ENCODE peak calls at places on chromosomes 16 and 17, in five cellular contexts. M, V, X, W and O are unnamed samples.

GRCh38 chr17:39235555-39236221 is 9.9 kb upstream of the STAC2 start:
- DNase-seq in M (peak; percentile 84), V (no peak), X (peak; percentile 54), W (peak; percentile 11), O (peak; percentile 77)

GRCh38 chr16:84806256-84806889 is 13.4 kb upstream of the CRISPLD2 start:
- DNase-seq in M (no peak), V (peak; percentile 53), X (peak; percentile 90), W (no peak), O (peak; percentile 69)

GRCh38 chr17:75524971-75525805 is at the start of gene LLGL2:
- DNase-seq in M (peak; percentile 98), V (peak; percentile 75), X (no peak), W (peak; percentile 67), O (peak; percentile 94)

GRCh38 chr17:5200360-5200759 is 8.7 kb upstream of the ZNF594 start:
- DNase-seq in M (peak; percentile 39), V (no peak), X (no peak), W (no peak), O (no peak)

GRCh38 chr17:57672205-57672632 is 72.9 kb downstream of the CCDC182 start:
- DNase-seq in M (no peak), V (no peak), X (peak; percentile 70), W (no peak), O (no peak)

GRCh38 chr16:11597268-11597690 is 10.6 kb upstream of the LITAF start:
- DNase-seq in M (no peak), V (no peak), X (no peak), W (no peak), O (no peak)

GRCh38 chr16:12680531-12680930 is 123.2 kb downstream of the CPPED1 start:
- DNase-seq in M (no peak), V (no peak), X (no peak), W (no peak), O (no peak)

GRCh38 chr17:45740553-45741330 is 43.4 kb upstream of the CRHR1 start:
- DNase-seq in M (peak; percentile 50), V (no peak), X (peak; percentile 9), W (peak; percentile 6), O (peak; percentile 40)

GRCh38 chr17:34252138-34252889 is 2.8 kb upstream of the CCL2 start:
- DNase-seq in M (peak; percentile 33), V (peak; percentile 95), X (peak; percentile 85), W (no peak), O (peak; percentile 51)

GRCh38 chr17:74413491-74413890 is 18.4 kb upstream of the GPRC5C start:
- DNase-seq in M (no peak), V (no peak), X (no peak), W (no peak), O (no peak)

GRCh38 chr17:76075364-76076099 is 951 bp downstream of the GALR2 start:
- DNase-seq in M (no peak), V (no peak), X (no peak), W (no peak), O (no peak)

GRCh38 chr17:73133911-73134649 is 30.7 kb upstream of the SSTR2 start:
- DNase-seq in M (no peak), V (no peak), X (no peak), W (no peak), O (no peak)

GRCh38 chr17:40348562-40349476 is 15.7 kb downstream of the GJD3 start:
- DNase-seq in M (no peak), V (peak; percentile 76), X (no peak), W (no peak), O (no peak)

GRCh38 chr17:72393553-72393952 is 272.7 kb downstream of the SOX9 start:
- DNase-seq in M (no peak), V (no peak), X (peak; percentile 83), W (no peak), O (no peak)

GRCh38 chr16:75462804-75463203 is 1.7 kb downstream of the TMEM170A start:
- DNase-seq in M (peak; percentile 62), V (no peak), X (no peak), W (no peak), O (peak; percentile 51)

GRCh38 chr17:50183439-50184001 is 17.7 kb downstream of the SGCA start:
- DNase-seq in M (no peak), V (no peak), X (peak; percentile 62), W (no peak), O (peak; percentile 50)

GRCh38 chr16:31872201-31872600 is 1.4 kb upstream of the ZNF267 start:
- DNase-seq in M (no peak), V (no peak), X (no peak), W (no peak), O (no peak)

GRCh38 chr16:27441998-27442397 is 40.0 kb downstream of the IL21R start:
- DNase-seq in M (no peak), V (no peak), X (no peak), W (no peak), O (no peak)

GRCh38 chr17:75077490-75078096 is 10.2 kb upstream of the SLC16A5 start:
- DNase-seq in M (peak; percentile 83), V (peak; percentile 84), X (peak; percentile 32), W (no peak), O (peak; percentile 75)

GRCh38 chr17:50272246-50272645 is 2.0 kb upstream of the TMEM92 start:
- DNase-seq in M (no peak), V (no peak), X (no peak), W (no peak), O (no peak)

GRCh38 chr16:24721830-24722238 is 7.6 kb upstream of the TNRC6A start:
- DNase-seq in M (no peak), V (no peak), X (no peak), W (no peak), O (no peak)

GRCh38 chr16:87963400-87963799 is 12.2 kb downstream of the BANP start:
- DNase-seq in M (no peak), V (no peak), X (peak; percentile 87), W (no peak), O (no peak)

GRCh38 chr17:50056961-50057330 is 1.0 kb downstream of the ITGA3 start:
- DNase-seq in M (no peak), V (no peak), X (peak; percentile 59), W (no peak), O (no peak)

GRCh38 chr17:50425682-50426471 is at the start of gene ACSF2:
- DNase-seq in M (peak; percentile 89), V (peak; percentile 82), X (peak; percentile 49), W (no peak), O (peak; percentile 90)

GRCh38 chr17:78878871-78879270 is 24.1 kb downstream of the CEP295NL start:
- DNase-seq in M (no peak), V (no peak), X (no peak), W (no peak), O (no peak)

GRCh38 chr16:67030221-67030962 is 1.4 kb downstream of the CBFB start:
- DNase-seq in M (no peak), V (no peak), X (no peak), W (no peak), O (no peak)

GRCh38 chr16:21698169-21699032 is 34.6 kb downstream of the OTOA start:
- DNase-seq in M (no peak), V (no peak), X (no peak), W (no peak), O (no peak)

GRCh38 chr17:51078009-51078592 is 42.6 kb downstream of the SPAG9 start:
- DNase-seq in M (no peak), V (no peak), X (no peak), W (no peak), O (no peak)

GRCh38 chr17:45317113-45317820 is 447 bp upstream of the MAP3K14 start:
- DNase-seq in M (peak; percentile 99), V (peak; percentile 100), X (peak; percentile 100), W (peak; percentile 100), O (peak; percentile 98)

GRCh38 chr16:87575027-87575804 is 27.1 kb upstream of the JPH3 start:
- DNase-seq in M (no peak), V (no peak), X (no peak), W (no peak), O (no peak)

GRCh38 chr17:78125138-78125913 is 3.2 kb downstream of the TMC6 start:
- DNase-seq in M (no peak), V (peak; percentile 21), X (no peak), W (no peak), O (no peak)

GRCh38 chr17:34351041-34351575 is 5.2 kb upstream of the CCL13 start:
- DNase-seq in M (no peak), V (no peak), X (no peak), W (no peak), O (no peak)

GRCh38 chr16:53052519-53053501 is at the start of gene CHD9NB:
- DNase-seq in M (peak; percentile 49), V (no peak), X (peak; percentile 82), W (no peak), O (no peak)
- TF ChIP-seq CTCF in M (no peak), V (no peak), X (no peak), W (no peak), O (no peak)

DNA sequence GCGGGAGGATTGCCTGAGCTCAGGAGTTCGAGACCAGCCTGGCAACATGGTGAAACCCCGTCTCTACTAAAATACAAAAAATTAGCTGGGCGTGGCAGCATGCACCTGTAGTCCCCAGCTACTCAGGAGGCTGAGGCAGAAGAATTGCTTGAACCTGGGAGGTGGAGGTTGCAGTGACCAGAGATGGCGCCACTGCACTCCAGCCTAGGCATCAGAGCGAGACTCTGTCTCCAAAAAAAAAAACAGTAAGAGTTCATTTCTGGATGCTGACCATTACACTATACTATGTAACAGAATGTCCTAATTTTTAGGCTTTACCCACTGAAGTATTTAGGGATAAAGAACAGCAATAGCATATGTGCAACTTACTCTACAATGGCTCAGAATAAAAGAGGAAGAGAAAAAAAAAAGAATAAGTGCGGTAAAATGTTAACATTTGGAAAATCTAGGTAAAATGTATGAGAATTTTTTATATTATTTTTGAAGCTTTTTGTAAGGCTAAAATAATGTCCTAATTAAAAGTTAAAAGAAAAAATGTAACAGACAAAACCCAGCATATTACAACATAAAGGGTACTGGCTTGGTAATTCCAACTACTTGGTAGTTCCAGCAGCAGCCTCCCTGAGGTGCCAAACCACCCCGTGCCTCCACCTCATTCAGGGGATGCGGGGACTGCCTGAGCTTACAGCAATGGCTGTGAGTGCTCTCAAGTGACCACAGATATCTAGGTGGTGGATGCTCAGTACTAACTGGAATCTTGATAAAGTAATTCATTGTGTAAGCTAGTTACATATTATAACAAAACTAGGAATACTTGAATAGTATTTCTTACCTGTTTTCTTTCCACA is 10.9 kb downstream of the COPS3 start:
- DNase-seq in M (no peak), V (no peak), X (no peak), W (no peak), O (no peak)
- TF ChIP-seq CTCF in M (peak; percentile 32), V (no peak), X (peak; percentile 42), W (peak; percentile 36), O (peak; percentile 26)

GRCh38 chr17:82297804-82298537 is 19.4 kb downstream of the CD7 start:
- DNase-seq in M (peak; percentile 92), V (peak; percentile 85), X (peak; percentile 94), W (peak; percentile 66), O (peak; percentile 88)
- TF ChIP-seq CTCF in M (peak; percentile 7), V (no peak), X (no peak), W (no peak), O (peak; percentile 4)

GRCh38 chr16:2785101-2785991 is 2.0 kb downstream of the PRSS33 start:
- DNase-seq in M (no peak), V (no peak), X (no peak), W (no peak), O (no peak)
- TF ChIP-seq CTCF in M (peak; percentile 5), V (no peak), X (no peak), W (peak; percentile 17), O (no peak)